ENCODE peak calls at places on chromosome 9, in five cellular contexts. G, A, D, Y and N are unnamed samples.

GRCh38 chr9:135039916-135040645 is 47.4 kb upstream of the OLFM1 start:
- DNase-seq in G (no peak), Y (no peak), A (no peak), D (no peak), N (no peak)

GRCh38 chr9:94600715-94601114 is 7.1 kb upstream of the FBP2 start:
- DNase-seq in A (no peak), D (no peak), G (no peak), Y (no peak), N (no peak)

GRCh38 chr9:127495884-127496555 is 44.7 kb downstream of the LRSAM1 start:
- DNase-seq in D (no peak), A (no peak), G (no peak), Y (no peak), N (no peak)

GRCh38 chr9:122446819-122447484 is 30.8 kb downstream of the OR1J1 start:
- DNase-seq in D (no peak), A (no peak), Y (no peak), G (no peak), N (no peak)

GRCh38 chr9:93094294-93095204 is 1.5 kb upstream of the CARD19 start:
- DNase-seq in Y (peak; percentile 84), A (no peak), D (peak; percentile 69), G (peak; percentile 27), N (peak; percentile 48)

GRCh38 chr9:88824711-88825110 is 166.6 kb upstream of the S1PR3 start:
- DNase-seq in D (no peak), A (no peak), G (no peak), Y (no peak), N (no peak)

GRCh38 chr9:115289757-115290208 is 171.8 kb upstream of the TNC start:
- DNase-seq in D (no peak), Y (no peak), G (no peak), A (no peak), N (no peak)

GRCh38 chr9:120942186-120943001 is 15.8 kb upstream of the TRAF1 start:
- DNase-seq in Y (no peak), G (no peak), D (no peak), A (no peak), N (no peak)

GRCh38 chr9:19641046-19641445 is 147.8 kb downstream of the SLC24A2 start:
- DNase-seq in D (no peak), A (no peak), G (no peak), Y (no peak), N (no peak)

GRCh38 chr9:135468866-135469521 is 10.6 kb upstream of the PPP1R26 start:
- DNase-seq in Y (peak; percentile 43), D (no peak), A (no peak), G (no peak), N (no peak)